ENCODE peak calls at places on chromosome 15, in four cellular contexts. One of them, this sample, is unnamed.

GRCh38 chr15:81091889-81092558 is 42.0 kb upstream of the CFAP161 start:
- DNase-seq in DMS153: peak; percentile 46
- DNase-seq in activated naive CD8-positive, alpha-beta T cell treated with anti-CD3 and anti-CD28 coated beads, Interleukin-2, amount 50 U/mL, for 16 hours: no peak
- DNase-seq in stimulated activated effector memory CD8-positive, alpha-beta T cell treated with anti-CD3 and anti-CD28 coated beads, Interleukin-12 subunit alpha, Interleukin-12 subunit beta, amount 100 ng/mL, for 72 hours: no peak
- DNase-seq in this sample: no peak

GRCh38 chr15:66359740-66360139 is 3.3 kb upstream of the TIPIN start:
- DNase-seq in activated naive CD8-positive, alpha-beta T cell treated with anti-CD3 and anti-CD28 coated beads, Interleukin-2, amount 50 U/mL, for 16 hours: no peak
- DNase-seq in stimulated activated effector memory CD8-positive, alpha-beta T cell treated with anti-CD3 and anti-CD28 coated beads, Interleukin-12 subunit alpha, Interleukin-12 subunit beta, amount 100 ng/mL, for 72 hours: no peak
- DNase-seq in DMS153: no peak
- DNase-seq in this sample: no peak

GRCh38 chr15:67501177-67501835 is 19.6 kb upstream of the C15orf61 start:
- DNase-seq in DMS153: no peak
- DNase-seq in stimulated activated effector memory CD8-positive, alpha-beta T cell treated with anti-CD3 and anti-CD28 coated beads, Interleukin-12 subunit alpha, Interleukin-12 subunit beta, amount 100 ng/mL, for 72 hours: no peak
- DNase-seq in activated naive CD8-positive, alpha-beta T cell treated with anti-CD3 and anti-CD28 coated beads, Interleukin-2, amount 50 U/mL, for 16 hours: no peak
- DNase-seq in this sample: no peak

GRCh38 chr15:51879555-51879954 is 50.1 kb downstream of the TMOD3 start:
- DNase-seq in activated naive CD8-positive, alpha-beta T cell treated with anti-CD3 and anti-CD28 coated beads, Interleukin-2, amount 50 U/mL, for 16 hours: no peak
- DNase-seq in DMS153: no peak
- DNase-seq in stimulated activated effector memory CD8-positive, alpha-beta T cell treated with anti-CD3 and anti-CD28 coated beads, Interleukin-12 subunit alpha, Interleukin-12 subunit beta, amount 100 ng/mL, for 72 hours: no peak
- DNase-seq in this sample: no peak

GRCh38 chr15:79977431-79977940 is 6.5 kb upstream of the BCL2A1 start:
- DNase-seq in stimulated activated effector memory CD8-positive, alpha-beta T cell treated with anti-CD3 and anti-CD28 coated beads, Interleukin-12 subunit alpha, Interleukin-12 subunit beta, amount 100 ng/mL, for 72 hours: no peak
- DNase-seq in DMS153: no peak
- DNase-seq in activated naive CD8-positive, alpha-beta T cell treated with anti-CD3 and anti-CD28 coated beads, Interleukin-2, amount 50 U/mL, for 16 hours: no peak
- DNase-seq in this sample: peak; percentile 47

GRCh38 chr15:100891316-100892012 is 11.8 kb downstream of the ALDH1A3 start:
- DNase-seq in stimulated activated effector memory CD8-positive, alpha-beta T cell treated with anti-CD3 and anti-CD28 coated beads, Interleukin-12 subunit alpha, Interleukin-12 subunit beta, amount 100 ng/mL, for 72 hours: no peak
- DNase-seq in activated naive CD8-positive, alpha-beta T cell treated with anti-CD3 and anti-CD28 coated beads, Interleukin-2, amount 50 U/mL, for 16 hours: no peak
- DNase-seq in DMS153: no peak
- DNase-seq in this sample: no peak

GRCh38 chr15:35289029-35289617 is 204.0 kb upstream of the NANOGP8 start:
- DNase-seq in stimulated activated effector memory CD8-positive, alpha-beta T cell treated with anti-CD3 and anti-CD28 coated beads, Interleukin-12 subunit alpha, Interleukin-12 subunit beta, amount 100 ng/mL, for 72 hours: no peak
- DNase-seq in DMS153: no peak
- DNase-seq in activated naive CD8-positive, alpha-beta T cell treated with anti-CD3 and anti-CD28 coated beads, Interleukin-2, amount 50 U/mL, for 16 hours: no peak
- DNase-seq in this sample: no peak

GRCh38 chr15:29516929-29517328 is 247.3 kb upstream of the NSMCE3 start:
- DNase-seq in activated naive CD8-positive, alpha-beta T cell treated with anti-CD3 and anti-CD28 coated beads, Interleukin-2, amount 50 U/mL, for 16 hours: no peak
- DNase-seq in stimulated activated effector memory CD8-positive, alpha-beta T cell treated with anti-CD3 and anti-CD28 coated beads, Interleukin-12 subunit alpha, Interleukin-12 subunit beta, amount 100 ng/mL, for 72 hours: no peak
- DNase-seq in DMS153: no peak
- DNase-seq in this sample: no peak

GRCh38 chr15:86089422-86089821 is 9.8 kb downstream of the AGBL1 start:
- DNase-seq in stimulated activated effector memory CD8-positive, alpha-beta T cell treated with anti-CD3 and anti-CD28 coated beads, Interleukin-12 subunit alpha, Interleukin-12 subunit beta, amount 100 ng/mL, for 72 hours: no peak
- DNase-seq in activated naive CD8-positive, alpha-beta T cell treated with anti-CD3 and anti-CD28 coated beads, Interleukin-2, amount 50 U/mL, for 16 hours: no peak
- DNase-seq in DMS153: no peak
- DNase-seq in this sample: no peak

GRCh38 chr15:84685304-84685703 is 27.3 kb upstream of the NMB start:
- DNase-seq in activated naive CD8-positive, alpha-beta T cell treated with anti-CD3 and anti-CD28 coated beads, Interleukin-2, amount 50 U/mL, for 16 hours: no peak
- DNase-seq in stimulated activated effector memory CD8-positive, alpha-beta T cell treated with anti-CD3 and anti-CD28 coated beads, Interleukin-12 subunit alpha, Interleukin-12 subunit beta, amount 100 ng/mL, for 72 hours: no peak
- DNase-seq in DMS153: no peak
- DNase-seq in this sample: no peak

GRCh38 chr15:95988574-95988887 is 342.0 kb upstream of the NR2F2 start:
- DNase-seq in activated naive CD8-positive, alpha-beta T cell treated with anti-CD3 and anti-CD28 coated beads, Interleukin-2, amount 50 U/mL, for 16 hours: no peak
- DNase-seq in stimulated activated effector memory CD8-positive, alpha-beta T cell treated with anti-CD3 and anti-CD28 coated beads, Interleukin-12 subunit alpha, Interleukin-12 subunit beta, amount 100 ng/mL, for 72 hours: no peak
- DNase-seq in DMS153: no peak
- DNase-seq in this sample: no peak

GRCh38 chr15:81155375-81156218 is 21.5 kb downstream of the CFAP161 start:
- DNase-seq in activated naive CD8-positive, alpha-beta T cell treated with anti-CD3 and anti-CD28 coated beads, Interleukin-2, amount 50 U/mL, for 16 hours: no peak
- DNase-seq in stimulated activated effector memory CD8-positive, alpha-beta T cell treated with anti-CD3 and anti-CD28 coated beads, Interleukin-12 subunit alpha, Interleukin-12 subunit beta, amount 100 ng/mL, for 72 hours: no peak
- DNase-seq in DMS153: peak; percentile 8
- DNase-seq in this sample: no peak

GRCh38 chr15:42504631-42505030 is 9.2 kb downstream of the SNAP23 start:
- DNase-seq in stimulated activated effector memory CD8-positive, alpha-beta T cell treated with anti-CD3 and anti-CD28 coated beads, Interleukin-12 subunit alpha, Interleukin-12 subunit beta, amount 100 ng/mL, for 72 hours: no peak
- DNase-seq in DMS153: no peak
- DNase-seq in activated naive CD8-positive, alpha-beta T cell treated with anti-CD3 and anti-CD28 coated beads, Interleukin-2, amount 50 U/mL, for 16 hours: no peak
- DNase-seq in this sample: no peak

GRCh38 chr15:25683911-25684310 is 179.2 kb downstream of the ATP10A start:
- DNase-seq in DMS153: no peak
- DNase-seq in stimulated activated effector memory CD8-positive, alpha-beta T cell treated with anti-CD3 and anti-CD28 coated beads, Interleukin-12 subunit alpha, Interleukin-12 subunit beta, amount 100 ng/mL, for 72 hours: no peak
- DNase-seq in activated naive CD8-positive, alpha-beta T cell treated with anti-CD3 and anti-CD28 coated beads, Interleukin-2, amount 50 U/mL, for 16 hours: no peak
- DNase-seq in this sample: no peak

GRCh38 chr15:79863886-79864285 is 32.9 kb downstream of the MTHFS start:
- DNase-seq in activated naive CD8-positive, alpha-beta T cell treated with anti-CD3 and anti-CD28 coated beads, Interleukin-2, amount 50 U/mL, for 16 hours: no peak
- DNase-seq in stimulated activated effector memory CD8-positive, alpha-beta T cell treated with anti-CD3 and anti-CD28 coated beads, Interleukin-12 subunit alpha, Interleukin-12 subunit beta, amount 100 ng/mL, for 72 hours: no peak
- DNase-seq in DMS153: no peak
- DNase-seq in this sample: no peak

GRCh38 chr15:78810377-78811123 is 714 bp downstream of the ADAMTS7 start:
- DNase-seq in stimulated activated effector memory CD8-positive, alpha-beta T cell treated with anti-CD3 and anti-CD28 coated beads, Interleukin-12 subunit alpha, Interleukin-12 subunit beta, amount 100 ng/mL, for 72 hours: peak; percentile 52
- DNase-seq in DMS153: no peak
- DNase-seq in activated naive CD8-positive, alpha-beta T cell treated with anti-CD3 and anti-CD28 coated beads, Interleukin-2, amount 50 U/mL, for 16 hours: no peak
- DNase-seq in this sample: peak; percentile 36

GRCh38 chr15:85582719-85583089 is 202.3 kb downstream of the AKAP13 start:
- DNase-seq in stimulated activated effector memory CD8-positive, alpha-beta T cell treated with anti-CD3 and anti-CD28 coated beads, Interleukin-12 subunit alpha, Interleukin-12 subunit beta, amount 100 ng/mL, for 72 hours: peak; percentile 77
- DNase-seq in DMS153: no peak
- DNase-seq in activated naive CD8-positive, alpha-beta T cell treated with anti-CD3 and anti-CD28 coated beads, Interleukin-2, amount 50 U/mL, for 16 hours: peak; percentile 8
- DNase-seq in this sample: no peak

GRCh38 chr15:77387355-77388105 is 32.4 kb downstream of the PEAK1 start:
- DNase-seq in activated naive CD8-positive, alpha-beta T cell treated with anti-CD3 and anti-CD28 coated beads, Interleukin-2, amount 50 U/mL, for 16 hours: no peak
- DNase-seq in DMS153: no peak
- DNase-seq in stimulated activated effector memory CD8-positive, alpha-beta T cell treated with anti-CD3 and anti-CD28 coated beads, Interleukin-12 subunit alpha, Interleukin-12 subunit beta, amount 100 ng/mL, for 72 hours: no peak
- DNase-seq in this sample: no peak

GRCh38 chr15:74337607-74338211 is 29.7 kb downstream of the CYP11A1 start:
- DNase-seq in DMS153: no peak
- DNase-seq in stimulated activated effector memory CD8-positive, alpha-beta T cell treated with anti-CD3 and anti-CD28 coated beads, Interleukin-12 subunit alpha, Interleukin-12 subunit beta, amount 100 ng/mL, for 72 hours: no peak
- DNase-seq in activated naive CD8-positive, alpha-beta T cell treated with anti-CD3 and anti-CD28 coated beads, Interleukin-2, amount 50 U/mL, for 16 hours: no peak
- DNase-seq in this sample: no peak

GRCh38 chr15:36798366-36798765 is 218.9 kb downstream of the CDIN1 start:
- DNase-seq in activated naive CD8-positive, alpha-beta T cell treated with anti-CD3 and anti-CD28 coated beads, Interleukin-2, amount 50 U/mL, for 16 hours: no peak
- DNase-seq in stimulated activated effector memory CD8-positive, alpha-beta T cell treated with anti-CD3 and anti-CD28 coated beads, Interleukin-12 subunit alpha, Interleukin-12 subunit beta, amount 100 ng/mL, for 72 hours: no peak
- DNase-seq in DMS153: no peak
- DNase-seq in this sample: no peak

GRCh38 chr15:29674661-29675533 is 147.4 kb downstream of the TJP1 start:
- DNase-seq in stimulated activated effector memory CD8-positive, alpha-beta T cell treated with anti-CD3 and anti-CD28 coated beads, Interleukin-12 subunit alpha, Interleukin-12 subunit beta, amount 100 ng/mL, for 72 hours: no peak
- DNase-seq in activated naive CD8-positive, alpha-beta T cell treated with anti-CD3 and anti-CD28 coated beads, Interleukin-2, amount 50 U/mL, for 16 hours: no peak
- DNase-seq in DMS153: no peak
- DNase-seq in this sample: no peak

GRCh38 chr15:94231728-94232086 is 346 bp downstream of the MCTP2 start:
- DNase-seq in DMS153: no peak
- DNase-seq in stimulated activated effector memory CD8-positive, alpha-beta T cell treated with anti-CD3 and anti-CD28 coated beads, Interleukin-12 subunit alpha, Interleukin-12 subunit beta, amount 100 ng/mL, for 72 hours: no peak
- DNase-seq in activated naive CD8-positive, alpha-beta T cell treated with anti-CD3 and anti-CD28 coated beads, Interleukin-2, amount 50 U/mL, for 16 hours: no peak
- DNase-seq in this sample: no peak

GRCh38 chr15:90001062-90001682 is at the start of gene ZNF710:
- DNase-seq in activated naive CD8-positive, alpha-beta T cell treated with anti-CD3 and anti-CD28 coated beads, Interleukin-2, amount 50 U/mL, for 16 hours: no peak
- DNase-seq in DMS153: no peak
- DNase-seq in stimulated activated effector memory CD8-positive, alpha-beta T cell treated with anti-CD3 and anti-CD28 coated beads, Interleukin-12 subunit alpha, Interleukin-12 subunit beta, amount 100 ng/mL, for 72 hours: peak; percentile 71
- DNase-seq in this sample: peak; percentile 49

GRCh38 chr15:58269455-58270414 is 131.6 kb downstream of the AQP9 start:
- DNase-seq in activated naive CD8-positive, alpha-beta T cell treated with anti-CD3 and anti-CD28 coated beads, Interleukin-2, amount 50 U/mL, for 16 hours: no peak
- DNase-seq in DMS153: no peak
- DNase-seq in stimulated activated effector memory CD8-positive, alpha-beta T cell treated with anti-CD3 and anti-CD28 coated beads, Interleukin-12 subunit alpha, Interleukin-12 subunit beta, amount 100 ng/mL, for 72 hours: no peak
- DNase-seq in this sample: no peak

GRCh38 chr15:78684645-78685044 is 43.6 kb upstream of the CHRNB4 start:
- DNase-seq in DMS153: peak; percentile 56
- DNase-seq in activated naive CD8-positive, alpha-beta T cell treated with anti-CD3 and anti-CD28 coated beads, Interleukin-2, amount 50 U/mL, for 16 hours: no peak
- DNase-seq in stimulated activated effector memory CD8-positive, alpha-beta T cell treated with anti-CD3 and anti-CD28 coated beads, Interleukin-12 subunit alpha, Interleukin-12 subunit beta, amount 100 ng/mL, for 72 hours: no peak
- DNase-seq in this sample: no peak

GRCh38 chr15:77836116-77836798 is 203.5 kb upstream of the LINGO1 start:
- DNase-seq in activated naive CD8-positive, alpha-beta T cell treated with anti-CD3 and anti-CD28 coated beads, Interleukin-2, amount 50 U/mL, for 16 hours: no peak
- DNase-seq in DMS153: no peak
- DNase-seq in stimulated activated effector memory CD8-positive, alpha-beta T cell treated with anti-CD3 and anti-CD28 coated beads, Interleukin-12 subunit alpha, Interleukin-12 subunit beta, amount 100 ng/mL, for 72 hours: no peak
- DNase-seq in this sample: no peak

GRCh38 chr15:88788036-88788435 is 15.2 kb upstream of the ACAN start:
- DNase-seq in DMS153: no peak
- DNase-seq in stimulated activated effector memory CD8-positive, alpha-beta T cell treated with anti-CD3 and anti-CD28 coated beads, Interleukin-12 subunit alpha, Interleukin-12 subunit beta, amount 100 ng/mL, for 72 hours: no peak
- DNase-seq in activated naive CD8-positive, alpha-beta T cell treated with anti-CD3 and anti-CD28 coated beads, Interleukin-2, amount 50 U/mL, for 16 hours: no peak
- DNase-seq in this sample: no peak

GRCh38 chr15:48939686-48940085 is 24.0 kb downstream of the SHC4 start:
- DNase-seq in DMS153: no peak
- DNase-seq in activated naive CD8-positive, alpha-beta T cell treated with anti-CD3 and anti-CD28 coated beads, Interleukin-2, amount 50 U/mL, for 16 hours: no peak
- DNase-seq in stimulated activated effector memory CD8-positive, alpha-beta T cell treated with anti-CD3 and anti-CD28 coated beads, Interleukin-12 subunit alpha, Interleukin-12 subunit beta, amount 100 ng/mL, for 72 hours: no peak
- DNase-seq in this sample: no peak

GRCh38 chr15:36601497-36601932 is 22.1 kb downstream of the CDIN1 start:
- DNase-seq in DMS153: no peak
- DNase-seq in activated naive CD8-positive, alpha-beta T cell treated with anti-CD3 and anti-CD28 coated beads, Interleukin-2, amount 50 U/mL, for 16 hours: no peak
- DNase-seq in stimulated activated effector memory CD8-positive, alpha-beta T cell treated with anti-CD3 and anti-CD28 coated beads, Interleukin-12 subunit alpha, Interleukin-12 subunit beta, amount 100 ng/mL, for 72 hours: no peak
- DNase-seq in this sample: no peak

GRCh38 chr15:80496101-80496500 is 91.9 kb downstream of the ARNT2 start:
- DNase-seq in DMS153: no peak
- DNase-seq in stimulated activated effector memory CD8-positive, alpha-beta T cell treated with anti-CD3 and anti-CD28 coated beads, Interleukin-12 subunit alpha, Interleukin-12 subunit beta, amount 100 ng/mL, for 72 hours: no peak
- DNase-seq in activated naive CD8-positive, alpha-beta T cell treated with anti-CD3 and anti-CD28 coated beads, Interleukin-2, amount 50 U/mL, for 16 hours: no peak
- DNase-seq in this sample: no peak

GRCh38 chr15:65032823-65033537 is 3.5 kb upstream of the MTFMT start:
- DNase-seq in activated naive CD8-positive, alpha-beta T cell treated with anti-CD3 and anti-CD28 coated beads, Interleukin-2, amount 50 U/mL, for 16 hours: no peak
- DNase-seq in DMS153: peak; percentile 9
- DNase-seq in stimulated activated effector memory CD8-positive, alpha-beta T cell treated with anti-CD3 and anti-CD28 coated beads, Interleukin-12 subunit alpha, Interleukin-12 subunit beta, amount 100 ng/mL, for 72 hours: peak; percentile 62
- DNase-seq in this sample: peak; percentile 39

GRCh38 chr15:96327155-96327741 is 3.3 kb upstream of the NR2F2 start:
- DNase-seq in DMS153: no peak
- DNase-seq in activated naive CD8-positive, alpha-beta T cell treated with anti-CD3 and anti-CD28 coated beads, Interleukin-2, amount 50 U/mL, for 16 hours: no peak
- DNase-seq in stimulated activated effector memory CD8-positive, alpha-beta T cell treated with anti-CD3 and anti-CD28 coated beads, Interleukin-12 subunit alpha, Interleukin-12 subunit beta, amount 100 ng/mL, for 72 hours: no peak
- DNase-seq in this sample: no peak

GRCh38 chr15:40282144-40282869 is 557 bp downstream of the ANKRD63 start:
- DNase-seq in activated naive CD8-positive, alpha-beta T cell treated with anti-CD3 and anti-CD28 coated beads, Interleukin-2, amount 50 U/mL, for 16 hours: peak; percentile 9
- DNase-seq in DMS153: no peak
- DNase-seq in stimulated activated effector memory CD8-positive, alpha-beta T cell treated with anti-CD3 and anti-CD28 coated beads, Interleukin-12 subunit alpha, Interleukin-12 subunit beta, amount 100 ng/mL, for 72 hours: peak; percentile 82
- DNase-seq in this sample: peak; percentile 67

GRCh38 chr15:25435474-25436243 is 3.2 kb downstream of the UBE3A start:
- DNase-seq in activated naive CD8-positive, alpha-beta T cell treated with anti-CD3 and anti-CD28 coated beads, Interleukin-2, amount 50 U/mL, for 16 hours: no peak
- DNase-seq in DMS153: no peak
- DNase-seq in stimulated activated effector memory CD8-positive, alpha-beta T cell treated with anti-CD3 and anti-CD28 coated beads, Interleukin-12 subunit alpha, Interleukin-12 subunit beta, amount 100 ng/mL, for 72 hours: no peak
- DNase-seq in this sample: no peak

GRCh38 chr15:98729446-98730042 is 81.2 kb downstream of the IGF1R start:
- DNase-seq in stimulated activated effector memory CD8-positive, alpha-beta T cell treated with anti-CD3 and anti-CD28 coated beads, Interleukin-12 subunit alpha, Interleukin-12 subunit beta, amount 100 ng/mL, for 72 hours: no peak
- DNase-seq in activated naive CD8-positive, alpha-beta T cell treated with anti-CD3 and anti-CD28 coated beads, Interleukin-2, amount 50 U/mL, for 16 hours: no peak
- DNase-seq in DMS153: no peak
- DNase-seq in this sample: no peak

GRCh38 chr15:48925714-48926223 is 38.0 kb downstream of the SHC4 start:
- DNase-seq in activated naive CD8-positive, alpha-beta T cell treated with anti-CD3 and anti-CD28 coated beads, Interleukin-2, amount 50 U/mL, for 16 hours: no peak
- DNase-seq in stimulated activated effector memory CD8-positive, alpha-beta T cell treated with anti-CD3 and anti-CD28 coated beads, Interleukin-12 subunit alpha, Interleukin-12 subunit beta, amount 100 ng/mL, for 72 hours: peak; percentile 60
- DNase-seq in DMS153: peak; percentile 66
- DNase-seq in this sample: no peak

GRCh38 chr15:39130556-39131379 is 450.1 kb upstream of the THBS1 start:
- DNase-seq in activated naive CD8-positive, alpha-beta T cell treated with anti-CD3 and anti-CD28 coated beads, Interleukin-2, amount 50 U/mL, for 16 hours: no peak
- DNase-seq in stimulated activated effector memory CD8-positive, alpha-beta T cell treated with anti-CD3 and anti-CD28 coated beads, Interleukin-12 subunit alpha, Interleukin-12 subunit beta, amount 100 ng/mL, for 72 hours: no peak
- DNase-seq in DMS153: no peak
- DNase-seq in this sample: no peak

GRCh38 chr15:81411969-81412633 is 38.1 kb upstream of the TMC3 start:
- DNase-seq in DMS153: no peak
- DNase-seq in activated naive CD8-positive, alpha-beta T cell treated with anti-CD3 and anti-CD28 coated beads, Interleukin-2, amount 50 U/mL, for 16 hours: no peak
- DNase-seq in stimulated activated effector memory CD8-positive, alpha-beta T cell treated with anti-CD3 and anti-CD28 coated beads, Interleukin-12 subunit alpha, Interleukin-12 subunit beta, amount 100 ng/mL, for 72 hours: no peak
- DNase-seq in this sample: no peak

GRCh38 chr15:74781673-74782595 is at the start of gene CSK:
- DNase-seq in stimulated activated effector memory CD8-positive, alpha-beta T cell treated with anti-CD3 and anti-CD28 coated beads, Interleukin-12 subunit alpha, Interleukin-12 subunit beta, amount 100 ng/mL, for 72 hours: peak; percentile 89
- DNase-seq in activated naive CD8-positive, alpha-beta T cell treated with anti-CD3 and anti-CD28 coated beads, Interleukin-2, amount 50 U/mL, for 16 hours: peak; percentile 49
- DNase-seq in DMS153: peak; percentile 12
- DNase-seq in this sample: peak; percentile 90

This sample was measured in activated B cell treated with CpG ODN at 0.5 μM for 24 hours.